ENCODE peak calls at places on chromosomes 2 and 18, in four cellular contexts. W, T, M and R are unnamed samples. For H3K9me3, the result is how much of the 10 kb centered on the place peaks cover.

GRCh38 chr2:240127351-240127750 is 8.8 kb downstream of the COPS9 start:
- DNase-seq in W (no peak), T (no peak), M (no peak), R (no peak)

GRCh38 chr2:69652206-69652605 is 8.7 kb upstream of the AAK1 start:
- DNase-seq in W (peak), T (no peak), M (peak), R (no peak)

GRCh38 chr2:173997269-173997668 is 32.1 kb upstream of the SP3 start:
- DNase-seq in W (peak), T (peak), M (no peak), R (no peak)

GRCh38 chr18:32372381-32373061 is 98.2 kb downstream of the GAREM1 start:
- DNase-seq in W (no peak), T (no peak), M (peak), R (no peak)

GRCh38 chr2:240946654-240947053 is 40.5 kb downstream of the CROCC2 start:
- DNase-seq in W (no peak), T (no peak), M (no peak), R (no peak)

GRCh38 chr2:23386422-23387220 is 1.6 kb downstream of the KLHL29 start:
- DNase-seq in W (no peak), T (peak), M (peak), R (no peak)

GRCh38 chr18:77066689-77067088 is 65.9 kb downstream of the MBP start:
- DNase-seq in W (no peak), T (no peak), M (no peak), R (no peak)

GRCh38 chr2:201343559-201343958 is 13.6 kb downstream of the FLACC1 start:
- DNase-seq in W (no peak), T (no peak), M (no peak), R (no peak)

GRCh38 chr2:224689539-224689938 is 26.6 kb downstream of the CCDC195 start:
- DNase-seq in W (no peak), T (no peak), M (no peak), R (no peak)

GRCh38 chr2:216519154-216519762 is 20.6 kb downstream of the RPL37A start:
- DNase-seq in W (peak), T (no peak), M (peak), R (no peak)

GRCh38 chr18:58190842-58191530 is 147.0 kb downstream of the NEDD4L start:
- DNase-seq in W (peak), T (no peak), M (no peak), R (no peak)

GRCh38 chr2:34734662-34735061 is 1135.6 kb upstream of the FAM98A start:
- DNase-seq in W (no peak), T (no peak), M (no peak), R (no peak)

GRCh38 chr2:85326406-85326945 is 1.3 kb downstream of the TGOLN2 start:
- DNase-seq in W (peak), T (no peak), M (no peak), R (peak)

DNA sequence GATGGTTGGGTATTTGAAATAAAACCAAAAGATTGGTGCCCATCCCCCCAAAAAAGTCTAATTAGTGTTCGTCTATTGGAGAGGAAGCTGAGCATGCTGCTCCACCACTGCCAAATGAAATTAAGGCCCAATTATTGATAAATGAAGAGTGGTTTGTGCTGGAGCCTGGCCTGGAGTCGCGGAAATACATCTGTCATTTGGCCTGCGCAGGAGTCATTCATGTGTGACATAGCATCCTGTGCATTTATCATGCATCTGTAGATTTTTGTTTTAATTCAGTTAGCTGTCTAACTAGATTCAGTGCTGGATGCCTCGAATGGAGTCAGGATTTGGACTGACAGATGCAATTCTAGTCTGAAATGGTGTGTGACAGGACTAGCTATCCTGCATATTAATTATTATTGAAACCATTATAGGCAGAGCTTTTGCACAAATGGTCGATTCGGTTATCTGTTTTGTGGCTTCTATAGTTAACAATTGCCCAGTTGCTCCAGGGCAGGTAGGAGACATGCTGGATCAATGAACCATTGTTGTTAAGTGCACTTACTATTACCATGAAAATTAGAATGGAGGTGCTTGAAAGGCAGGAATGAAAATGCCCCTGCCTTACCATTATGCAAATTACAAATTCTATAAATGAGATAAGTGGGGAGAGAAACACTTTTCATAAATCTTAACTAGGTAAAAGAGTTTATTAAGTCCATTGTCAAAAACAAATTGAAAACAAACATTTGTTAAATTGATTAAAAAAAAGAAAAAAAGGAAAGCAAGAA is 450.5 kb upstream of the TCF4 start:
- DNase-seq in W (no peak), T (no peak), M (no peak), R (no peak)
- H3K9me3 ChIP-seq in W (under half), T (under half), M (under half), R (under half)

DNA sequence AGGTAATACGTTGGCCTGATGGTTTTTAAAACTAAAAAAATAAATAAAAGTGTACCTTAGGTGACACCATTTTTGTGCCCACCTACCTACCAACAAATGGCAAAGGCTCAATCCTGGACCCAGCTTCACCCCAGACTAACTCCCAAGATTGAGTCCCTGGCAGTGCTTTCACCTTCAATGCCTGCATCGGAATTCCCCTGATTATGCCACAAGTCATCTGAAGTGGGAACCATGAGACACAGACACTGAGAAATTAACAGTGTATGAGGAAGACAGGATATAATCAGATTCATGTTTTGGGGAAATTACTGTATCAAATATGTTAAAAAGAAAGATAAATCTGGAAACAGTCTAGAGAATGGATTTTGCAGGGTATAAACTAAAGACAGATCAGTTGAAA is 41.6 kb downstream of the ZBTB14 start:
- DNase-seq in W (no peak), T (no peak), M (no peak), R (no peak)
- H3K9me3 ChIP-seq in W (under half), T (under half), M (under half), R (under half)

DNA sequence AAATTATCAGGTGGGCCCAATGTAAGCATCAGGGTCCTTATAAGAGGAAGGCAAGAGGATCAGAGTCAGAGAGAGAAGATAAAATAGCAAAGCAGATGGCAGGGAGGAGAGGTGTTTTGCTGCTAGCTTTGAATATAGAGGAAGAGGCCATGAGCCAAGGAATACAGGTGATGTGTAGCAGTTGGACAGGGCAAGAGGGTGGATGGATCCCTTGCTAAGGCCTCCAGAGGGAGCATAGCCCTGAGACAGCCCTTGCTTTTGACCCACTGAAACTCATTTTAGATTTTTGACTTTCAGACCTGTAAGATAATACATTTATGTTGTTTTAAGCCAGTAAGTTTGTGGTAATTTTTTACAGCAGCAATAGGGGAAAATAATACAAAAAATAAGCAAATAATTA is 116.6 kb upstream of the PARD3B start:
- DNase-seq in W (no peak), T (no peak), M (no peak), R (no peak)
- H3K9me3 ChIP-seq in W (under half), T (under half), M (under half), R (under half)

DNA sequence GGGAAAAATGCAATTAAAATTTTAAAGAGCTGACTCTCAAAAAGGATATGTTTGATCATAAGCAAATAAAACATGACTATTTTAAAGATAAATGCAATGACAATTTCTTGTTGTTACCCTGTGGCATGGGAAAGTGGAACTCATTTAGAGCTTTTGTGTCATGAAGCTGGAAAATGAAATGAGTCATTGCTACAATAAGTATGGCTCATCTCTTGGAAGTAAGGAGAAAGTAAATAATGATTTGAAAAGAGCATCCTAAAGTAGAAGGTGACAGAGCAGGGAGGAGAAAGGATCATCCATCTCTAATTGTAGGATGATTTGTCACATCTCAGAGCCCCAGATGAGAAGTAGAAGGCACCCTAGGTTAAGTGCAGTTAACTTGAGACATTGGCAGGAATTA is 200.4 kb downstream of the CPS1 start:
- DNase-seq in W (no peak), T (no peak), M (no peak), R (no peak)
- H3K9me3 ChIP-seq in W (under half), T (under half), M (under half), R (under half)

GRCh38 chr2:16026816-16027501 is 86.6 kb downstream of the MYCN start:
- DNase-seq in W (no peak), T (no peak), M (no peak), R (no peak)
- H3K9me3 ChIP-seq in W (under half), T (under half), M (under half), R (under half)

DNA sequence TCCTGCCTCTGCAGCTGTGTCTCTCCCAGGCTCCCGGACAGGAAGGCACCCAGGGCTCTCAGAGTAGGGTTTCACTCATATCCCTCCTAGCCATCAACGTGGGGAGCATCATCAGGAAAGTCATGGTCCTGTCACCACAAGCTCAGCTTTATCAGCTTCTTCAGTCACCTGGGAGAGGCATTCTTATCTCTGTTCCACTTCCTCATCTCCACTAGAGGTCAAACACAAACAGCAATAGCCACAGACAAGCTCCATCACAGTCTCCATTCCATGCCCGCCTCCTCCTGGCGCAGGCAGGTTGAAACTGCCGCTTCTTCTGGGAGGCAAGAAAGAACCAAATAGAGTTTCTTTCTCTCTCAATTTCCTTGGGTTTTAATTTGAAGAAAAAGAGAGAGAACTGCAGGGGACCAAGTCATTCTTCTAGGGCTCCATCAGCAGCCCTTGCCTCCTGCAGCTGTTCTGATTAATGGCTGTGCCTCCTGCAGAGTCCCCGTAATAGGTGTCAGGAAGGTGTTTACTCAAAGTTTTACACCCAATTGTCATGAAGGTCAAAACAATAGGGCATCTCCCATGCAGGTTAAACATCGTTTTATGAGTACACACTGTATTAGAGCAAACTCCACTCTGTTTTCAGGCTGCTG is 377.9 kb downstream of the TMEM182 start:
- DNase-seq in W (no peak), T (no peak), M (no peak), R (no peak)
- H3K9me3 ChIP-seq in W (under half), T (under half), M (under half), R (under half)